ENCODE peak calls at places on chromosome 7, in nine cellular contexts. S, W, D, I, A, U, J, K and Q are unnamed samples.

GRCh38 chr7:150950496-150951180 is 27.5 kb downstream of the KCNH2 start:
- DNase-seq in S (no peak), K (peak; percentile 12), I (peak; percentile 42), A (no peak), U (no peak), D (no peak), J (no peak), W (no peak), Q (no peak)

GRCh38 chr7:119351320-119351719 is 921.7 kb upstream of the KCND2 start:
- DNase-seq in S (no peak), D (no peak), W (no peak), K (no peak), A (no peak), I (no peak), U (no peak), J (no peak), Q (no peak)

GRCh38 chr7:4068286-4068685 is 613.8 kb upstream of the FOXK1 start:
- DNase-seq in J (no peak), D (no peak), S (peak; percentile 47), I (no peak), W (no peak), K (no peak), A (no peak), U (no peak), Q (no peak)

GRCh38 chr7:108109216-108109908 is 20.8 kb downstream of the LAMB4 start:
- DNase-seq in I (no peak), A (no peak), J (peak; percentile 43), S (no peak), D (no peak), W (no peak), K (no peak), U (no peak), Q (no peak)

GRCh38 chr7:102823715-102824114 is 74.9 kb downstream of the FAM185A start:
- DNase-seq in D (no peak), I (no peak), U (no peak), W (no peak), K (no peak), S (no peak), A (no peak), J (no peak), Q (no peak)

GRCh38 chr7:102993532-102994029 is 80.8 kb downstream of the LRRC17 start:
- DNase-seq in I (no peak), A (peak; percentile 79), D (no peak), K (no peak), J (no peak), W (no peak), U (peak; percentile 91), S (no peak), Q (no peak)

GRCh38 chr7:44043902-44044301 is 600 bp upstream of the DBNL start:
- DNase-seq in I (no peak), W (no peak), U (no peak), A (no peak), D (no peak), K (no peak), S (no peak), J (no peak), Q (no peak)

GRCh38 chr7:115973381-115973780 is 57.2 kb downstream of the TFEC start:
- DNase-seq in D (no peak), U (no peak), A (no peak), W (no peak), J (no peak), K (no peak), I (no peak), S (no peak), Q (no peak)

GRCh38 chr7:155457544-155458316 is at the start of gene EN2:
- DNase-seq in S (no peak), K (no peak), J (peak; percentile 57), W (no peak), A (no peak), I (no peak), D (no peak), U (no peak), Q (no peak)

GRCh38 chr7:30023524-30023923 is 3.0 kb downstream of the FKBP14 start:
- DNase-seq in K (no peak), D (no peak), J (no peak), I (no peak), S (no peak), U (no peak), W (no peak), A (no peak), Q (no peak)

DNA sequence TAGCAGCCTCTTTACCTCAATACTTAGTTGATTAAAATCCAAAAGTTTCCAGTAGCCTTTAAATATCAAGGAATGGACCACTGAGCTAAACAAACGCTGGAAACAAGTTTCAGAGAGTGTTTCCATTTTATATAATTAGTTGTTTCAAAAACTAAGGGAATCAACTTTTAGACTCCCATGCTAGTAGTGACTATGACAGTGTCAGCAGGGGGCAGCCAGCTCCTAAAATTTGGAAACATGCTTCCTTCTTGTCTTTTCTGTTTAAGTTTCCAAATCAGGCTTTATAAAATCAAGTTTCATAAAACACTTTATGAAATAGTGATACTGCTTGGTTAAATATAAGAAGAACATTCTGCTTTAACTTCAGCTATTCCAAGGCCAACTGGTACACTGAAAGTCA is 138.2 kb upstream of the TMEM229A start:
- DNase-seq in I (no peak), U (no peak), K (peak; percentile 14), A (peak; percentile 37), W (no peak), S (no peak), J (peak; percentile 50), D (peak; percentile 15), Q (no peak)
- TF ChIP-seq CTCF in I (no peak), U (peak; percentile 67), K (peak; percentile 54), A (peak; percentile 77), W (no peak), S (peak; percentile 48), J (peak; percentile 57), D (peak; percentile 29), Q (peak; percentile 33)

GRCh38 chr7:148698397-148699023 is at the start of gene CUL1:
- DNase-seq in J (peak; percentile 89), W (peak; percentile 81), D (peak; percentile 92), K (peak; percentile 91), I (peak; percentile 93), S (peak; percentile 70), U (peak; percentile 72), A (no peak), Q (no peak)

GRCh38 chr7:148699024-148699771 is 495 bp downstream of the CUL1 start:
- DNase-seq in S (peak; percentile 64), A (no peak), W (peak; percentile 19), U (peak; percentile 56), D (peak; percentile 67), J (peak; percentile 83), K (peak; percentile 61), I (peak; percentile 82), Q (no peak)

GRCh38 chr7:148699772-148700629 is 1.3 kb downstream of the CUL1 start:
- DNase-seq in K (no peak), J (no peak), A (no peak), I (no peak), D (no peak), U (peak; percentile 59), W (no peak), S (no peak), Q (no peak)

GRCh38 chr7:148701414-148701813 is 2.7 kb downstream of the CUL1 start:
- DNase-seq in I (no peak), S (no peak), D (no peak), K (no peak), W (no peak), J (no peak), U (peak; percentile 45), A (no peak), Q (no peak)

DNA sequence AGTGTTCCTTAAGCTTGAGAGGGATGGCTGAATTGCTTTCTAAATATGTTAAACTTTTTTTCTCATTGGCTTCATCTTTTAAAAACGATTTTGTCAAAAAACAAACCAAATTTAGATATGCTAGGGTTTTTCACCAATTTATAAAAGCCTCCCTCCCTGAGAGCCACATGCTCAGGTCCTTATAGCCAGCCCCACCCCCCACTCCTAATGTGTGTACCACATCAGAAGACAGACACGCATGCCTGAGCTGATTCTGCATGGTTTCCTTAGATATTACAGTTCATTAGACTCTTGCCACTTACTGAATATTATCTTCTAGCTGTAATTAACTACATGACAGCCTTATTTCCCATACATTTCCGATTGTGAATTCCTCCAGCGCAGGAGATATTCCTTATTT is 2.0 kb downstream of the CUL1 start:
- DNase-seq in S (no peak), U (peak; percentile 71), W (no peak), D (no peak), I (no peak), J (peak; percentile 59), A (no peak), K (no peak), Q (no peak)
- H3K4me3 ChIP-seq in S (peak overlapping the region; percentile 88), U (peak overlapping the region; percentile 70), W (peak overlapping the region; percentile 68), D (peak overlapping the region; percentile 92), I (peak overlapping the region; percentile 92), J (peak overlapping the region; percentile 81), A (peak overlapping the region; percentile 74), K (peak overlapping the region; percentile 88), Q (peak overlapping the region; percentile 84)

GRCh38 chr7:27172823-27173411 is 1.2 kb downstream of the HOXA10 start:
- DNase-seq in J (peak; percentile 60), U (no peak), A (no peak), W (no peak), D (no peak), K (peak; percentile 13), I (peak; percentile 40), S (no peak), Q (no peak)

GRCh38 chr7:27170494-27170811 is 3.7 kb downstream of the HOXA10 start:
- DNase-seq in A (no peak), U (no peak), D (no peak), I (no peak), W (no peak), S (no peak), J (no peak), K (no peak), Q (no peak)

GRCh38 chr7:27170936-27171635 is 3.0 kb downstream of the HOXA10 start:
- DNase-seq in W (no peak), D (no peak), A (no peak), U (no peak), S (no peak), J (peak; percentile 44), I (no peak), K (no peak), Q (no peak)

GRCh38 chr7:27172388-27172774 is 1.7 kb downstream of the HOXA10 start:
- DNase-seq in W (no peak), A (no peak), J (no peak), D (no peak), U (no peak), K (peak; percentile 12), I (no peak), S (no peak), Q (no peak)

GRCh38 chr7:27171636-27172387 is 2.3 kb downstream of the HOXA10 start:
- DNase-seq in U (no peak), D (no peak), W (no peak), J (peak; percentile 50), K (peak; percentile 5), S (no peak), I (no peak), A (no peak), Q (no peak)
- H3K27me3 ChIP-seq in U (peaks cover 85% of the 10 kb centered on the region), D (peaks cover 100% of the 10 kb centered on the region), W (peaks cover 3% of the 10 kb centered on the region), J (peaks cover 100% of the 10 kb centered on the region), K (peaks cover 100% of the 10 kb centered on the region), S (peaks cover 88% of the 10 kb centered on the region), I (peaks cover 100% of the 10 kb centered on the region), A (peaks cover 91% of the 10 kb centered on the region), Q (no peaks in the 10 kb centered on the region)

DNA sequence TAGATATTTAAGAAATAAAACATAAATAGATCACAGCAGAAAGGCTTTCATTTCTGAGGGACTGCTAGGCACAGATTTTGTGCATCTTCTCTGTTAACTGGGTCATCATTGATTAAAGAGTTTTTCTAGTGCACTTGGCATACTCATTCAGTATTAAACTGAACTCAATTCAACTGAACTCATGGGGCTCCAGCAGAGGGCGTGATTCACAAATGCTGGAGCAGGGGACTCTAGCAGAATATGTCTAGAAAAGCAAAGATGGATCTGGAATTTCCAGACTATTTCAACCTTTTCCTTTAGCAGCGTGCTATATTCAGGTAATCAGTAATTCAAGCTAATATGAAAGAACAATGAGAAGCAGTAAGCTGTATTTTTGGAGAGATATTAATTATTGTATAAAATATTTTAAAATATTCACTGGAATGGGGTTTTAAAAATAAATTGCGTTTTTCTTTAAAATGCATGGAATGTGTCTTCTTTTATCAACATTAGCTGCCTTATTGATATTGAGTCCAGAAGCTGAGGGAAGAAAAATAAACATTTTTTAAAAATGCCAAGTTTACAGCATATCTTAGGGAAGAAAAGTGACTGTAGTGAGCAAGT is 296.8 kb upstream of the CACNA2D1 start:
- DNase-seq in U (peak; percentile 55), D (no peak), I (no peak), W (no peak), K (no peak), A (no peak), S (no peak), J (peak; percentile 78), Q (no peak)
- TF ChIP-seq CTCF in U (peak; percentile 84), D (peak; percentile 47), I (peak; percentile 35), W (no peak), K (peak; percentile 55), A (peak; percentile 87), S (peak; percentile 50), J (peak; percentile 90), Q (peak; percentile 85)